ENCODE peak calls at places on chromosome 1, in nine cellular contexts. V is activated T-helper 1 cell treated with Interleukin-2 at 50 U/mL for 16 hours; A is T-helper 1 cell; Q is amygdala; S is endothelial cell; U is PC-9; N is activated CD4-positive, alpha-beta T cell treated with anti-CD3 and anti-CD28 coated beads for 48 hours; C is activated T-helper 9 cell treated with anti-CD3 and anti-CD28 coated beads, Interleukin-2, amount 50 U/mL, for 16 hours; W is CMK. K is an unnamed sample.

GRCh38 chr1:155081472-155082300 is 3.0 kb downstream of the EFNA3 start:
- DNase-seq in U (no peak), C (no peak), S (no peak), Q (no peak), W (no peak), V (no peak), A (no peak), N (peak; percentile 59), K (no peak)

GRCh38 chr1:114269539-114269938 is 115.9 kb upstream of the SYT6 start:
- DNase-seq in N (no peak), V (no peak), W (no peak), Q (no peak), C (no peak), A (no peak), U (no peak), S (no peak), K (no peak)

GRCh38 chr1:218816999-218817398 is 356.7 kb upstream of the LYPLAL1 start:
- DNase-seq in A (no peak), N (no peak), S (no peak), V (no peak), C (no peak), Q (no peak), U (no peak), W (no peak), K (peak; percentile 29)

GRCh38 chr1:239952348-239953307 is 139.1 kb upstream of the FMN2 start:
- DNase-seq in A (no peak), Q (no peak), W (no peak), N (peak; percentile 34), C (no peak), V (no peak), U (peak; percentile 16), S (peak; percentile 36), K (peak; percentile 50)

GRCh38 chr1:11654571-11655262 is at the start of gene FBXO44:
- DNase-seq in W (no peak), Q (peak; percentile 56), A (peak; percentile 61), V (peak; percentile 55), U (peak; percentile 69), C (peak; percentile 59), N (peak; percentile 73), S (peak; percentile 39), K (no peak)

GRCh38 chr1:201503397-201504176 is 3.3 kb downstream of the CSRP1 start:
- DNase-seq in W (no peak), V (no peak), Q (no peak), S (no peak), C (no peak), U (no peak), N (no peak), A (no peak), K (no peak)

GRCh38 chr1:151346082-151346768 is 827 bp downstream of the RFX5 start:
- DNase-seq in N (no peak), W (no peak), C (no peak), S (no peak), Q (no peak), V (no peak), A (no peak), U (no peak), K (peak; percentile 43)

GRCh38 chr1:165403835-165404482 is 41.0 kb downstream of the RXRG start:
- DNase-seq in A (no peak), C (no peak), N (peak; percentile 37), U (peak; percentile 4), V (no peak), W (no peak), S (peak; percentile 47), Q (no peak), K (peak; percentile 56)

GRCh38 chr1:199550384-199551067 is 477.0 kb upstream of the NR5A2 start:
- DNase-seq in Q (no peak), N (no peak), W (no peak), A (no peak), U (no peak), V (no peak), C (no peak), S (no peak), K (peak; percentile 58)

K was measured in OCI-M1.